ENCODE peak calls at places on chromosomes 16 and 17, in seven cellular contexts. One of them, this sample, is unnamed.

GRCh38 chr17:19372004-19372365 is 6.3 kb upstream of the MAPK7 start:
- DNase-seq in H1: no peak
- DNase-seq in GM12878: no peak
- DNase-seq in GM12892: no peak
- DNase-seq in SK-N-SH: no peak
- DNase-seq in K562: no peak
- DNase-seq in HepG2: no peak
- DNase-seq in this sample: no peak

GRCh38 chr17:9367186-9367585 is 208.4 kb downstream of the STX8 start:
- DNase-seq in H1: no peak
- DNase-seq in GM12878: no peak
- DNase-seq in GM12892: no peak
- DNase-seq in SK-N-SH: no peak
- DNase-seq in K562: no peak
- DNase-seq in HepG2: no peak
- DNase-seq in this sample: no peak

GRCh38 chr16:7321661-7322060 is 11.0 kb upstream of the RBFOX1 start:
- DNase-seq in H1: no peak
- DNase-seq in GM12878: no peak
- DNase-seq in GM12892: no peak
- DNase-seq in SK-N-SH: no peak
- DNase-seq in K562: no peak
- DNase-seq in HepG2: no peak
- DNase-seq in this sample: no peak

GRCh38 chr17:19317359-19318095 is 45.0 kb downstream of the B9D1 start:
- DNase-seq in H1: peak
- DNase-seq in GM12878: no peak
- DNase-seq in GM12892: peak
- DNase-seq in SK-N-SH: no peak
- DNase-seq in K562: peak
- DNase-seq in HepG2: peak
- DNase-seq in this sample: peak

GRCh38 chr16:11893571-11893970 is 22.2 kb downstream of the GSPT1 start:
- DNase-seq in H1: no peak
- DNase-seq in GM12878: no peak
- DNase-seq in GM12892: no peak
- DNase-seq in SK-N-SH: no peak
- DNase-seq in K562: no peak
- DNase-seq in HepG2: no peak
- DNase-seq in this sample: no peak

GRCh38 chr16:51040637-51041036 is 110.4 kb downstream of the SALL1 start:
- DNase-seq in H1: no peak
- DNase-seq in GM12878: no peak
- DNase-seq in GM12892: no peak
- DNase-seq in SK-N-SH: no peak
- DNase-seq in K562: no peak
- DNase-seq in HepG2: no peak
- DNase-seq in this sample: no peak

GRCh38 chr17:28684963-28685362 is 23.0 kb downstream of the SUPT6H start:
- DNase-seq in H1: no peak
- DNase-seq in GM12878: no peak
- DNase-seq in GM12892: no peak
- DNase-seq in SK-N-SH: peak
- DNase-seq in K562: no peak
- DNase-seq in HepG2: peak
- DNase-seq in this sample: no peak

GRCh38 chr16:65745-66144 is 6.7 kb downstream of the RHBDF1 start:
- DNase-seq in H1: no peak
- DNase-seq in GM12878: no peak
- DNase-seq in GM12892: peak
- DNase-seq in SK-N-SH: peak
- DNase-seq in K562: peak
- DNase-seq in HepG2: peak
- DNase-seq in this sample: peak

GRCh38 chr17:82101767-82102679 is 4.0 kb upstream of the FASN start:
- DNase-seq in H1: no peak
- DNase-seq in GM12878: no peak
- DNase-seq in GM12892: no peak
- DNase-seq in SK-N-SH: no peak
- DNase-seq in K562: no peak
- DNase-seq in HepG2: peak
- DNase-seq in this sample: no peak

GRCh38 chr17:50563095-50563511 is 2.6 kb downstream of the CACNA1G start:
- DNase-seq in H1: no peak
- DNase-seq in GM12878: no peak
- DNase-seq in GM12892: no peak
- DNase-seq in SK-N-SH: no peak
- DNase-seq in K562: no peak
- DNase-seq in HepG2: no peak
- DNase-seq in this sample: no peak

GRCh38 chr17:62700964-62701705 is 73.7 kb downstream of the MRC2 start:
- DNase-seq in H1: no peak
- DNase-seq in GM12878: no peak
- DNase-seq in GM12892: no peak
- DNase-seq in SK-N-SH: no peak
- DNase-seq in K562: no peak
- DNase-seq in HepG2: no peak
- DNase-seq in this sample: no peak

GRCh38 chr17:2542056-2542455 is 30.4 kb upstream of the METTL16 start:
- DNase-seq in H1: no peak
- DNase-seq in GM12878: no peak
- DNase-seq in GM12892: no peak
- DNase-seq in SK-N-SH: no peak
- DNase-seq in K562: no peak
- DNase-seq in HepG2: no peak
- DNase-seq in this sample: no peak

GRCh38 chr17:62869885-62870580 is 61.9 kb upstream of the MARCHF10 start:
- DNase-seq in H1: peak
- DNase-seq in GM12878: no peak
- DNase-seq in GM12892: no peak
- DNase-seq in SK-N-SH: peak
- DNase-seq in K562: no peak
- DNase-seq in HepG2: no peak
- DNase-seq in this sample: no peak

GRCh38 chr17:33124871-33125551 is 133.4 kb downstream of the SPACA3 start:
- DNase-seq in H1: no peak
- DNase-seq in GM12878: no peak
- DNase-seq in GM12892: no peak
- DNase-seq in SK-N-SH: no peak
- DNase-seq in K562: no peak
- DNase-seq in HepG2: no peak
- DNase-seq in this sample: no peak

GRCh38 chr17:75750661-75751423 is 14.2 kb downstream of the GALK1 start:
- DNase-seq in H1: no peak
- DNase-seq in GM12878: no peak
- DNase-seq in GM12892: no peak
- DNase-seq in SK-N-SH: no peak
- DNase-seq in K562: no peak
- DNase-seq in HepG2: no peak
- DNase-seq in this sample: no peak

DNA sequence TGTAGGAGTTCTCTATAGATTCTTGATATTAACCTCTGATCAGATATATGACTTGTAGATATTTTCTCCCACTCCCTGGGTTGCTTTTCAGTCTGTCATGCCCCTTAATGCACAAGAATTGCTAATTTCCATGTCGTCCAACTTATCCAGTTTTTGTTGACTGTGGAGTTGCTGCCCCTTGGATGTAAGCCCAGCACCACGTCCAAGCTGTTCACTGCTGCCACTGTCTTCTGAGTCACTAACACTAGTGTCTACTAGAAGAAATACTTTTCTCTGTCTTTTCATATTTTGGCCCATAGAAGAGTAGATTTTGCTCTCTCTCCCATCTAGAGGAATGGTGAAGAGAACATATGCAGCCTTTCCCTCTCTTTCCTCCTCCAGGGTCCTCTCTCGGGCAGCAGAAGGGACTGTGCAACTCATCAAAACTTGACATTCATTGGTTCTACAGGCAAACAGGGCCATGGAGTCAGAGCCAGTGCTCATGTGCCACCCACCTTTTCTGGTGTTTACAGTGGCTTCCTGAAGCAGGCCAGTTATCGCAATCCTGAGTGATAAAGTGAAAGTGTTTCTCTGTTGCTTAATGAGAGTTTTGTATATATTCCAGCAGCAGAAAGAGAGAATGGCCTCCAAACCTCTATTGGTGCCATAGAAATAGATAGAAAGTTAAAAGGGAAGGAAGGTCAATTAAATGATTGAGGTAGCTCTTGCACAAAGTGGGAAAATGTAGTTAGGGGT is 22.6 kb upstream of the PMP22 start:
- DNase-seq in H1: no peak
- DNase-seq in GM12878: no peak
- DNase-seq in GM12892: no peak
- DNase-seq in SK-N-SH: no peak
- DNase-seq in K562: no peak
- DNase-seq in HepG2: no peak
- DNase-seq in this sample: no peak
- TF ChIP-seq TAF1 in H1: no peak
- TF ChIP-seq TAF1 in GM12878: no peak
- TF ChIP-seq TAF1 in GM12892: no peak
- TF ChIP-seq TAF1 in SK-N-SH: no peak
- TF ChIP-seq TAF1 in K562: no peak
- TF ChIP-seq TAF1 in HepG2: no peak
- TF ChIP-seq TAF1 in this sample: no peak

GRCh38 chr16:73365010-73365409 is 317.1 kb upstream of the ZFHX3 start:
- DNase-seq in H1: no peak
- DNase-seq in GM12878: no peak
- DNase-seq in GM12892: no peak
- DNase-seq in SK-N-SH: peak
- DNase-seq in K562: no peak
- DNase-seq in HepG2: no peak
- DNase-seq in this sample: no peak
- TF ChIP-seq TAF1 in H1: no peak
- TF ChIP-seq TAF1 in GM12878: no peak
- TF ChIP-seq TAF1 in GM12892: no peak
- TF ChIP-seq TAF1 in SK-N-SH: no peak
- TF ChIP-seq TAF1 in K562: no peak
- TF ChIP-seq TAF1 in HepG2: no peak
- TF ChIP-seq TAF1 in this sample: no peak

GRCh38 chr17:27217631-27218030 is 76.3 kb upstream of the WSB1 start:
- DNase-seq in H1: no peak
- DNase-seq in GM12878: peak
- DNase-seq in GM12892: no peak
- DNase-seq in SK-N-SH: no peak
- DNase-seq in K562: no peak
- DNase-seq in HepG2: no peak
- DNase-seq in this sample: no peak
- TF ChIP-seq TAF1 in H1: no peak
- TF ChIP-seq TAF1 in GM12878: no peak
- TF ChIP-seq TAF1 in GM12892: no peak
- TF ChIP-seq TAF1 in SK-N-SH: no peak
- TF ChIP-seq TAF1 in K562: no peak
- TF ChIP-seq TAF1 in HepG2: no peak
- TF ChIP-seq TAF1 in this sample: no peak

GRCh38 chr16:5510819-5511370 is 413.3 kb upstream of the EEF2KMT start:
- DNase-seq in H1: no peak
- DNase-seq in GM12878: no peak
- DNase-seq in GM12892: no peak
- DNase-seq in SK-N-SH: no peak
- DNase-seq in K562: no peak
- DNase-seq in HepG2: no peak
- DNase-seq in this sample: no peak

GRCh38 chr16:5512037-5512436 is 414.4 kb upstream of the EEF2KMT start:
- DNase-seq in H1: no peak
- DNase-seq in GM12878: no peak
- DNase-seq in GM12892: no peak
- DNase-seq in SK-N-SH: no peak
- DNase-seq in K562: no peak
- DNase-seq in HepG2: no peak
- DNase-seq in this sample: no peak

GRCh38 chr16:5516115-5516514 is 418.5 kb upstream of the EEF2KMT start:
- DNase-seq in H1: no peak
- DNase-seq in GM12878: no peak
- DNase-seq in GM12892: no peak
- DNase-seq in SK-N-SH: no peak
- DNase-seq in K562: no peak
- DNase-seq in HepG2: no peak
- DNase-seq in this sample: no peak
- TF ChIP-seq TAF1 in H1: no peak
- TF ChIP-seq TAF1 in GM12878: no peak
- TF ChIP-seq TAF1 in GM12892: no peak
- TF ChIP-seq TAF1 in SK-N-SH: no peak
- TF ChIP-seq TAF1 in K562: no peak
- TF ChIP-seq TAF1 in HepG2: no peak
- TF ChIP-seq TAF1 in this sample: no peak

DNA sequence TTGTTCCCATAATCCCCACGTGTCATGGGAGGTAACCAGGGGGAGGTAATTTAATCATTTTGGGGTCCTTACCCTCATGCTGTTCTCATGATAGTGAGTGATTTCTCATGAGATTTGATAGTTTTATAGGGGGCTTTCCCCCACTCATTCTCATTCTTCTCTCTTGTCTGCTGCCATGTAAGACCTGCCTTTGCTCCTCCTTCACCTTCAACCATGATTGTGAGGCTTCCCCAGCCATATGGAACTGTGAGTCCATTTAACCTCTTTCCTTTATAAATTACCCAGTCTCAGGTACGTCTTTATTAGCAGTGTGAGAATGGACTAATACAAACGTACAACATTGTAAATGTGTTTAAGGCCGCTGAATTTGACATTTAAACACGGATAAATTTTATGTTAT is 35.5 kb upstream of the APOH start:
- DNase-seq in H1: no peak
- DNase-seq in GM12878: no peak
- DNase-seq in GM12892: no peak
- DNase-seq in SK-N-SH: no peak
- DNase-seq in K562: no peak
- DNase-seq in HepG2: no peak
- DNase-seq in this sample: no peak
- TF ChIP-seq TAF1 in H1: no peak
- TF ChIP-seq TAF1 in GM12878: no peak
- TF ChIP-seq TAF1 in GM12892: no peak
- TF ChIP-seq TAF1 in SK-N-SH: no peak
- TF ChIP-seq TAF1 in K562: no peak
- TF ChIP-seq TAF1 in HepG2: no peak
- TF ChIP-seq TAF1 in this sample: no peak

GRCh38 chr17:59154721-59155438 is at the start of gene SKA2:
- DNase-seq in H1: peak
- DNase-seq in GM12878: peak
- DNase-seq in GM12892: peak
- DNase-seq in SK-N-SH: peak
- DNase-seq in K562: peak
- DNase-seq in HepG2: no peak
- DNase-seq in this sample: peak
- TF ChIP-seq TAF1 in H1: peak
- TF ChIP-seq TAF1 in GM12878: peak
- TF ChIP-seq TAF1 in GM12892: peak
- TF ChIP-seq TAF1 in SK-N-SH: peak
- TF ChIP-seq TAF1 in K562: peak
- TF ChIP-seq TAF1 in HepG2: peak
- TF ChIP-seq TAF1 in this sample: no peak

GRCh38 chr16:15751940-15752339 is 101.9 kb downstream of the NDE1 start:
- DNase-seq in H1: no peak
- DNase-seq in GM12878: no peak
- DNase-seq in GM12892: no peak
- DNase-seq in SK-N-SH: no peak
- DNase-seq in K562: no peak
- DNase-seq in HepG2: no peak
- DNase-seq in this sample: no peak
- TF ChIP-seq TAF1 in H1: no peak
- TF ChIP-seq TAF1 in GM12878: no peak
- TF ChIP-seq TAF1 in GM12892: no peak
- TF ChIP-seq TAF1 in SK-N-SH: no peak
- TF ChIP-seq TAF1 in K562: no peak
- TF ChIP-seq TAF1 in HepG2: no peak
- TF ChIP-seq TAF1 in this sample: no peak

GRCh38 chr16:83365166-83365565 is 442.6 kb upstream of the HSBP1 start:
- DNase-seq in H1: no peak
- DNase-seq in GM12878: no peak
- DNase-seq in GM12892: no peak
- DNase-seq in SK-N-SH: no peak
- DNase-seq in K562: no peak
- DNase-seq in HepG2: no peak
- DNase-seq in this sample: no peak
- TF ChIP-seq TAF1 in H1: no peak
- TF ChIP-seq TAF1 in GM12878: no peak
- TF ChIP-seq TAF1 in GM12892: no peak
- TF ChIP-seq TAF1 in SK-N-SH: no peak
- TF ChIP-seq TAF1 in K562: no peak
- TF ChIP-seq TAF1 in HepG2: no peak
- TF ChIP-seq TAF1 in this sample: no peak